ENCODE peak calls at places on chromosomes 12 and 14, in four cellular contexts. L, G, K and M are unnamed samples.

GRCh38 chr12:53972152-53972702 is 699 bp upstream of the HOXC11 start:
- DNase-seq in K (no peak), G (no peak), L (no peak), M (no peak)

GRCh38 chr12:32344047-32344446 is 55.3 kb upstream of the FGD4 start:
- DNase-seq in K (no peak), G (no peak), L (no peak), M (no peak)

GRCh38 chr14:52835122-52835903 is 43.9 kb upstream of the GNPNAT1 start:
- DNase-seq in G (no peak), L (no peak), K (peak; percentile 63), M (peak; percentile 12)

GRCh38 chr12:45669762-45670161 is 59.7 kb upstream of the ARID2 start:
- DNase-seq in G (no peak), K (no peak), L (no peak), M (no peak)

GRCh38 chr12:93079976-93080375 is 150.9 kb upstream of the EEA1 start:
- DNase-seq in G (no peak), K (no peak), L (no peak), M (no peak)

GRCh38 chr14:58171090-58171489 is 19.1 kb upstream of the ARMH4 start:
- DNase-seq in L (peak; percentile 42), G (peak; percentile 79), K (peak; percentile 70), M (peak; percentile 94)

GRCh38 chr14:39422243-39422642 is 10.0 kb downstream of the FBXO33 start:
- DNase-seq in K (no peak), L (no peak), G (no peak), M (no peak)

GRCh38 chr12:106078358-106079025 is 60.3 kb downstream of the NUAK1 start:
- DNase-seq in K (no peak), G (no peak), L (no peak), M (no peak)

GRCh38 chr12:94640134-94640928 is 10.0 kb downstream of the TMCC3 start:
- DNase-seq in K (no peak), G (no peak), L (peak; percentile 88), M (no peak)

GRCh38 chr14:65975865-65976264 is 510.3 kb upstream of the CCDC196 start:
- DNase-seq in G (no peak), K (no peak), L (no peak), M (no peak)

GRCh38 chr12:131831635-131832041 is 3.4 kb downstream of the MMP17 start:
- DNase-seq in L (no peak), G (no peak), K (no peak), M (peak; percentile 45)

GRCh38 chr12:28217805-28218204 is 27.5 kb downstream of the CCDC91 start:
- DNase-seq in L (no peak), G (no peak), K (no peak), M (no peak)

GRCh38 chr12:1305063-1305434 is 289.3 kb downstream of the FBXL14 start:
- DNase-seq in G (no peak), K (no peak), L (no peak), M (no peak)

GRCh38 chr12:460301-461230 is 827 bp downstream of the B4GALNT3 start:
- DNase-seq in L (no peak), G (no peak), K (peak; percentile 82), M (peak; percentile 39)

GRCh38 chr12:68148261-68148951 is 11.1 kb downstream of the IFNG start:
- DNase-seq in G (no peak), L (no peak), K (no peak), M (no peak)

GRCh38 chr12:64099430-64099829 is 122.7 kb downstream of the KICS2 start:
- DNase-seq in G (no peak), K (no peak), L (no peak), M (no peak)

GRCh38 chr14:28676481-28676880 is 90.1 kb upstream of the FOXG1 start:
- DNase-seq in L (no peak), K (no peak), G (no peak), M (no peak)

GRCh38 chr14:105317546-105317945 is 3.0 kb downstream of the PACS2 start:
- DNase-seq in L (no peak), K (peak; percentile 31), G (no peak), M (no peak)

GRCh38 chr14:21268612-21269251 is 510 bp downstream of the HNRNPC start:
- DNase-seq in L (no peak), K (no peak), G (peak; percentile 77), M (peak; percentile 42)

GRCh38 chr12:114680498-114681148 is 3.4 kb downstream of the TBX3 start:
- DNase-seq in L (no peak), K (no peak), G (no peak), M (no peak)

GRCh38 chr12:66921151-66921550 is 242.3 kb upstream of the GRIP1 start:
- DNase-seq in L (no peak), K (no peak), G (no peak), M (no peak)

GRCh38 chr14:99134333-99135046 is 137.5 kb downstream of the BCL11B start:
- DNase-seq in K (peak; percentile 3), G (no peak), L (no peak), M (no peak)

GRCh38 chr12:113910751-113911272 is 55.3 kb downstream of the RBM19 start:
- DNase-seq in K (no peak), G (no peak), L (no peak), M (no peak)

GRCh38 chr12:27566159-27566558 is 42.2 kb downstream of the PPFIBP1 start:
- DNase-seq in L (no peak), G (no peak), K (no peak), M (no peak)

GRCh38 chr14:67934087-67934486 is 114.5 kb downstream of the RAD51B start:
- DNase-seq in L (peak; percentile 42), G (peak; percentile 62), K (peak; percentile 53), M (peak; percentile 41)
- TF ChIP-seq FOXM1 in L (no peak), G (no peak), K (no peak), M (no peak)

DNA sequence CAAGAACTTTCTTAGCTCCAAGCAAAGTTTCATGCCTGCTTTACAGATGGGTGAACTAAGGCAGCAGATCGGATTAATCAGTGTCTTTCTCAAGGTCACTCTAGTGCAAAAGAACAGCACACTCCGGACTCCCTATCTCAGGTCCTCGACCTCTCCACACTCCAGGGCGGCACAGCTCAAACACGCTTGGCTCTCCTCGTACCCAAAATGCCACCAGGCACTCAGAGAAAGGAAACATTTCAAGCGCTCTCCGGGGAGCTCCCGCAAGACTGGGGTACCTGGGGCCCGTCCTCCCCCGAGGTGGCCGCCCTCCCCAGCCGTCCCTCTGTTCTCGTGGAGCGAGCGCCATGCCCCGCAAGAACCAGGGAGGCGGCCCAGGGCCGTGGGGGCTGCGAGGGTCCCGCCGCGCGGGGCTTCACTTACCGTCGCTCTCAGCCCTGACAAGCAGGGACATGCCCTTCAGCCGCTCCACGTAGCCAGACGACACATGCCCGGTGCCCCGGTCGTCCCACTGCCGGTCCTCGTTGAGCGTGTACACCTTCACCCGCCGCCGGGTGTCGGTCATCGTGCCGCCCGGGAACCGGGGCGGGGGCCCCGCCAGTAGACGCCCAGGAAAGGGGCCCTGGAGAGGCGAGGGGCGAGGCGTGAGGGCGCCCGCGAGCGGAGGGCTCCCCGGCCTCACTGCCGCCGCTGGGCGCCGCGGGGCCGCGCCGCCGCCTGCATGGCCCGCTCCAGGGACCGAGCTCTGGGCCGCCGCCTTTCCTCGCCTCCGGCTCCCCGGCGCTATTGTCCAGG is 830 bp downstream of the PPP4R3A start:
- DNase-seq in G (peak; percentile 67), L (no peak), K (peak; percentile 75), M (peak; percentile 23)
- TF ChIP-seq GABPA in G (no peak), L (no peak), K (no peak), M (no peak)

DNA sequence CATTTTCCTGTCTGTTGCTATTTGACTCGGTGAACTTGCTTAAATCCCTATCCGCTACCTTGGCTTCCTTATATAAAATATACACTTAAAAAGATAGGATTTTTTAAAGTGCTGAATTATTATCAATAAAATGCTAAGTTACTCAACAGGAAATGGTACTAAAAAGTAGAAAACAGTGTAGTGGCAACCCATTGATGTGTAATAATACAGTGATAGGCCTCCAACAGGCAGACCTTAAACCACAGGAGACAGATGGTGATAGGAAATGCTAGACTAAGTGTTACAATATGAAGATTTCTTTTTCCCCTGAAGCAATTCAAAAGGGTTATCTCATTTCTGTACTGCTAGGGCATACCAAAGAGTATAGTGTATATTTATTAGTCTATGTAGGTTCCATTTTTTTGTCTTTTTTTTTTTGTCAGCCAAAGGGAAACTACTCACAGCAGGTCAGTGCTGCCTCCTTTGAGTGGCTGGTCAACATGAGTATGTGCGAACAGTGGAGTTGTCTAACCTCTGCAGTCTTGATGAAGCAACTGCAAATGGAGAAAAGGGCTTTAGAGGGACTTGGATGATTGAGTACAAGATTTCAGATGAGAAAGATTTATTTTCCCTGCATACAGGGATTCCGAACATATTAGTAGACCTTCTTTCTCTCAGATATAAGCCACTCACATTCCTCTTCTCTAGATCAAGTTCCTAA is 183.8 kb downstream of the ACSS3 start:
- DNase-seq in K (no peak), G (no peak), L (no peak), M (no peak)
- TF ChIP-seq FOXM1 in K (no peak), G (no peak), L (no peak), M (no peak)

DNA sequence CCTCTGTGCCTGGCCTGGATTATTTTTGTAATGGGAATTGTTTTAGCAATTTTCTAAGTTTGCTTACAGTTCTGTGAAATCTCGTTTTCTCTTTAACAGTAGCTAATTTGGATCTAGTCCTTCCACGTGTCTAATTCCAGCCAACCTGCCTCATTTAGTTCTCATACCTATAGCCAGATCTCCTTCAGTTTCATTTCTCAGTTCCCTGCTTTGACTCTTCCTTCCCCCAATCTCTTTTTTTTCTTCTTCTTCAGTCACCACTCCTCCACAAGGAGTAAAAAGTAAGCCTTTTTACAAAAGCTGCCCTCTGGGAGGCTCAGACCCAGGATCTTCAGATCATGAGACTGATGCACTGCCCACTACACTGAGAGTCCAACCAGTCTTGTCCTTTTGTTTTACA is 1.4 kb downstream of the THTPA start:
- DNase-seq in G (no peak), K (no peak), L (no peak), M (no peak)
- TF ChIP-seq GABPA in G (no peak), K (no peak), L (no peak), M (no peak)

DNA sequence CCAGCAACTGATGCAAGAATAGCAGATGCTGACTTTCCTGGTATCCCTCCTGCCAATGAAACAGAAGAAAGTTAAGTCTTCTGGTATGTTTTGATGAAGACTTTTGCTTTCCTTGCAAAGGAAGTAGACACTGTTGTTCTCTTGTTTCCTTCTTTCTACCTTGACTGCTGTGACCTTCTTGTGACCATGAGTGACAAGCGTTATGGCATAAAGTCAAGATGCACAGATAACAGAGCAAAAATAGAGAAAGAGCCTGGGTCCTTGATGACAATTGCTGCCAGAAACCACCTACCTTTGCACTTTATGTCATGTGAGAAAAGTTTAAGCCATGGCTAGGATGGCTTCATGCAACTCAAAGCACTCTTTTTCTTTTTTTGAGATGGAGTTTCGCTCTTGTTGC is 49.2 kb upstream of the LTA4H start:
- DNase-seq in K (no peak), L (no peak), G (no peak), M (no peak)
- TF ChIP-seq FOXM1 in K (no peak), L (no peak), G (no peak), M (no peak)

GRCh38 chr12:73361156-73361866 is 1089.1 kb downstream of the TRHDE start:
- DNase-seq in G (no peak), K (no peak), L (no peak), M (no peak)
- TF ChIP-seq GABPA in G (no peak), K (no peak), L (no peak), M (no peak)